ENCODE peak calls at places on chromosomes 16 and 17, in five cellular contexts. M, R, Q, V and J are unnamed samples.

GRCh38 chr16:3413730-3414379 is 12.8 kb downstream of the ZNF174 start:
- DNase-seq in M (no peak), R (no peak), Q (no peak), V (no peak), J (no peak)

GRCh38 chr16:10883004-10883403 is 6.0 kb downstream of the CIITA start:
- DNase-seq in M (no peak), R (no peak), Q (peak; percentile 30), V (no peak), J (peak; percentile 51)

GRCh38 chr16:35685085-35685484 is 2225.7 kb downstream of the TP53TG3F start:
- DNase-seq in M (no peak), R (no peak), Q (no peak), V (no peak), J (no peak)

GRCh38 chr16:57775661-57776469 is 26.4 kb downstream of the KIFC3 start:
- DNase-seq in M (no peak), R (peak; percentile 95), Q (peak; percentile 74), V (no peak), J (no peak)

GRCh38 chr17:66557193-66557592 is 254.8 kb downstream of the PRKCA start:
- DNase-seq in M (no peak), R (no peak), Q (no peak), V (no peak), J (no peak)

GRCh38 chr17:17180141-17180603 is 26.0 kb downstream of the PLD6 start:
- DNase-seq in M (no peak), R (no peak), Q (no peak), V (no peak), J (peak; percentile 41)

GRCh38 chr17:79942591-79943353 is 92.9 kb downstream of the TBC1D16 start:
- DNase-seq in M (no peak), R (no peak), Q (peak; percentile 20), V (no peak), J (no peak)

GRCh38 chr17:11177340-11177739 is 63.7 kb upstream of the SHISA6 start:
- DNase-seq in M (no peak), R (no peak), Q (no peak), V (no peak), J (peak; percentile 74)

GRCh38 chr17:20995164-20995872 is 47.5 kb downstream of the USP22 start:
- DNase-seq in M (no peak), R (no peak), Q (peak; percentile 3), V (no peak), J (no peak)

GRCh38 chr16:48408688-48409087 is 23.5 kb upstream of the SIAH1 start:
- DNase-seq in M (no peak), R (no peak), Q (peak; percentile 29), V (no peak), J (no peak)

GRCh38 chr17:8766731-8767130 is 8.4 kb upstream of the SPDYE4 start:
- DNase-seq in M (no peak), R (no peak), Q (no peak), V (peak; percentile 70), J (no peak)

GRCh38 chr17:38861399-38861843 is 7.9 kb upstream of the RPL23 start:
- DNase-seq in M (no peak), R (no peak), Q (no peak), V (no peak), J (no peak)

GRCh38 chr16:31471241-31471874 is 594 bp upstream of the TGFB1I1 start:
- DNase-seq in M (no peak), R (peak; percentile 28), Q (no peak), V (no peak), J (no peak)

GRCh38 chr17:41100081-41100480 is 1.9 kb downstream of the KRTAP4-16 start:
- DNase-seq in M (no peak), R (no peak), Q (no peak), V (no peak), J (no peak)

GRCh38 chr16:9123871-9124270 is 32.4 kb downstream of the HAPSTR1 start:
- DNase-seq in M (peak; percentile 54), R (no peak), Q (peak; percentile 64), V (no peak), J (peak; percentile 83)

GRCh38 chr17:76193616-76194015 is 46.7 kb downstream of the RNF157 start:
- DNase-seq in M (no peak), R (peak; percentile 48), Q (no peak), V (no peak), J (no peak)

GRCh38 chr17:59311051-59311468 is 20.4 kb upstream of the YPEL2 start:
- DNase-seq in M (peak; percentile 78), R (peak; percentile 76), Q (peak; percentile 64), V (no peak), J (no peak)

GRCh38 chr17:16491131-16491702 is 776 bp downstream of the LRRC75A start:
- DNase-seq in M (no peak), R (peak; percentile 50), Q (no peak), V (no peak), J (no peak)

GRCh38 chr17:2485543-2485942 is 26.1 kb downstream of the METTL16 start:
- DNase-seq in M (no peak), R (no peak), Q (peak; percentile 19), V (no peak), J (peak; percentile 71)

GRCh38 chr16:63602206-63602927 is 1519.5 kb downstream of the CDH11 start:
- DNase-seq in M (no peak), R (no peak), Q (no peak), V (no peak), J (no peak)

GRCh38 chr17:8163978-8164814 is 1.4 kb upstream of the VAMP2 start:
- DNase-seq in M (no peak), R (no peak), Q (peak; percentile 70), V (no peak), J (no peak)

GRCh38 chr16:54931041-54931756 is 534 bp downstream of the IRX5 start:
- DNase-seq in M (no peak), R (peak; percentile 79), Q (peak; percentile 30), V (peak; percentile 75), J (no peak)

GRCh38 chr17:32513579-32513978 is 26.8 kb downstream of the CDK5R1 start:
- DNase-seq in M (no peak), R (no peak), Q (no peak), V (no peak), J (no peak)

GRCh38 chr16:49181812-49182211 is 99.8 kb downstream of the CBLN1 start:
- DNase-seq in M (no peak), R (peak; percentile 18), Q (no peak), V (no peak), J (peak; percentile 58)

GRCh38 chr17:65711671-65712276 is 150.3 kb upstream of the AXIN2 start:
- DNase-seq in M (no peak), R (no peak), Q (no peak), V (no peak), J (no peak)

GRCh38 chr16:11112723-11113348 is 143.2 kb downstream of the SOCS1 start:
- DNase-seq in M (no peak), R (no peak), Q (peak; percentile 50), V (no peak), J (no peak)

GRCh38 chr16:22320572-22321339 is 23.5 kb downstream of the POLR3E start:
- DNase-seq in M (no peak), R (no peak), Q (no peak), V (no peak), J (no peak)

GRCh38 chr17:79779088-79779529 is 1.2 kb downstream of the CBX2 start:
- DNase-seq in M (no peak), R (peak; percentile 36), Q (no peak), V (no peak), J (no peak)

GRCh38 chr17:45270828-45271418 is 9.0 kb upstream of the SPATA32 start:
- DNase-seq in M (no peak), R (peak; percentile 71), Q (peak; percentile 39), V (no peak), J (no peak)

GRCh38 chr16:70735141-70735979 is 49.5 kb upstream of the MTSS2 start:
- DNase-seq in M (no peak), R (peak; percentile 53), Q (no peak), V (no peak), J (no peak)

GRCh38 chr17:82632461-82632860 is 15.8 kb downstream of the WDR45B start:
- DNase-seq in M (no peak), R (no peak), Q (no peak), V (no peak), J (no peak)

GRCh38 chr17:81928497-81929252 is 1.1 kb upstream of the MAFG start:
- DNase-seq in M (no peak), R (no peak), Q (no peak), V (no peak), J (no peak)

GRCh38 chr17:51814521-51814920 is 344.0 kb downstream of the CA10 start:
- DNase-seq in M (no peak), R (no peak), Q (peak; percentile 56), V (no peak), J (no peak)

GRCh38 chr17:37742762-37743611 is 1.9 kb downstream of the HNF1B start:
- DNase-seq in M (no peak), R (peak; percentile 59), Q (peak; percentile 61), V (no peak), J (no peak)
- TF ChIP-seq CTCF in M (no peak), R (no peak), Q (no peak), V (no peak), J (no peak)

GRCh38 chr17:63476494-63476856 is 386 bp upstream of the ACE start:
- DNase-seq in M (no peak), R (peak; percentile 71), Q (peak; percentile 30), V (no peak), J (no peak)

GRCh38 chr17:63476857-63477470 is at the start of gene ACE:
- DNase-seq in M (no peak), R (peak; percentile 76), Q (peak; percentile 65), V (no peak), J (no peak)

GRCh38 chr17:63479495-63480184 is 2.8 kb downstream of the ACE start:
- DNase-seq in M (no peak), R (no peak), Q (no peak), V (no peak), J (no peak)

GRCh38 chr17:63478814-63479494 is 2.1 kb downstream of the ACE start:
- DNase-seq in M (peak; percentile 93), R (peak; percentile 86), Q (peak; percentile 86), V (no peak), J (peak; percentile 47)

GRCh38 chr17:63477471-63478440 is 895 bp downstream of the ACE start:
- DNase-seq in M (no peak), R (no peak), Q (peak; percentile 19), V (no peak), J (no peak)
- H3K4me3 ChIP-seq in M (peak overlapping the region; percentile 39), R (peak overlapping the region; percentile 71), Q (no peak overlapping the region), V (peak overlapping the region; percentile 66), J (no peak overlapping the region)

GRCh38 chr16:85057212-85057889 is 29.8 kb downstream of the KIAA0513 start:
- DNase-seq in M (peak; percentile 19), R (no peak), Q (peak; percentile 55), V (no peak), J (no peak)
- TF ChIP-seq CTCF in M (peak; percentile 81), R (peak; percentile 40), Q (peak; percentile 49), V (no peak), J (peak; percentile 19)

DNA sequence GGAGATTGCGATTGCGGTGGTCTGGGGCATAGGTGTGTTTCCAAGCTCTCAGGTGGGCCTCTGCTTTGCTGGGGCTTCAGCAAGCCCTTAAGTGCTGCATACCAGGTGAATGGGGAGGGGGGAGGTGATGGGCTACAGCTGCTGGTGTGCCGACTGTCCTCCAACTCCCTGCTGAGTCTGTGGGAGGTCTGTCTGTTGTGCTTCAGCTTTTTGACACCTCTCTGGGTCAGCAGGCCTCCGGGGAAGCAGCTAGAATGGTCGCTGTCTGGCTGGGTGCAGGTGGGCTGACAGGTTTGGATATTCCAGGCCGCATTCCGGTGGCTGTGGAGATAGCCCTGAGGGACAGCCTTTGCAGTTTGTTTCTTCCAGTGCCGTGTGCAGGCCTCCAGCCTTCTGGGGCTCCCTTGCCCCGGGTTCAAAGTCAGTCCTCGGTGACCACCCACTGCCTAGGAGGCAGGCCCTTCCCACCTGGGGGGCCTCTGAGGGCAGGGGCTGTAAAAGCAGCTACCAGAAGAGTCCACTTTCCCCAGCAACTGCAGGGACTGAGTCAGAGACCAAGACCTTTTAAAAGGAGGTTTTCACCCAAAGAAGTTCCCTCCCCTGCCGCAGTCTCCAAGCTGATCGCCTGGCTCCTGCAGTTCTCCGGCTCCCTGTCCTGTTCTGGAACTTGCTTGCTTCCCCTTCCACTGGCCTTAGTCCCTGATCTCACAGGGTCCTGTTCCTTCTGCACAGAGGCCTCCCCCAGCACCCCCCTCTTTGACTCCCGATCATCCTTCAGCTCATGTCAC is 2.0 kb upstream of the TTYH2 start:
- DNase-seq in M (no peak), R (peak; percentile 40), Q (no peak), V (no peak), J (no peak)
- H3K4me3 ChIP-seq in M (peak overlapping the region; percentile 75), R (no peak overlapping the region), Q (no peak overlapping the region), V (peak overlapping the region; percentile 60), J (peak overlapping the region; percentile 59)